ENCODE peak calls at places on chromosome 3, in four cellular contexts. T, V, A and K are unnamed samples.

GRCh38 chr3:72632129-72632528 is 216.1 kb downstream of the SHQ1 start:
- DNase-seq in V (peak), A (no peak), T (no peak), K (no peak)

GRCh38 chr3:2978977-2979732 is 131.0 kb downstream of the IL5RA start:
- DNase-seq in V (no peak), A (no peak), T (no peak), K (no peak)

GRCh38 chr3:11481561-11481960 is 162.2 kb downstream of the VGLL4 start:
- DNase-seq in A (no peak), V (no peak), T (no peak), K (no peak)

GRCh38 chr3:16448691-16449090 is 64.8 kb downstream of the RFTN1 start:
- DNase-seq in A (no peak), V (peak), T (peak), K (peak)

GRCh38 chr3:124786491-124787241 is 56.4 kb downstream of the UMPS start:
- DNase-seq in A (no peak), V (peak), T (no peak), K (no peak)

GRCh38 chr3:42061711-42062408 is 29.3 kb upstream of the TRAK1 start:
- DNase-seq in T (peak), V (peak), A (peak), K (peak)

GRCh38 chr3:25339220-25339619 is 88.8 kb upstream of the RARB start:
- DNase-seq in V (no peak), T (no peak), A (no peak), K (no peak)

GRCh38 chr3:53643757-53644156 is 149.3 kb downstream of the CACNA1D start:
- DNase-seq in T (no peak), A (peak), V (no peak), K (no peak)

GRCh38 chr3:174253221-174253620 is 605.9 kb upstream of the NAALADL2 start:
- DNase-seq in A (no peak), T (no peak), V (no peak), K (no peak)